ENCODE peak calls at places on chromosome X, in five cellular contexts. D, I, M, X and N are unnamed samples.

GRCh38 chrX:133859860-133860259 is 125.5 kb downstream of the GPC3 start:
- DNase-seq in D (no peak), I (no peak), M (no peak), X (no peak), N (no peak)

GRCh38 chrX:143121471-143121870 is 95.7 kb downstream of the SPANXN4 start:
- DNase-seq in D (no peak), I (no peak), M (no peak), X (no peak), N (no peak)

GRCh38 chrX:43882294-43882681 is at the start of gene MAOB:
- DNase-seq in D (peak; percentile 53), I (no peak), M (peak; percentile 50), X (peak; percentile 72), N (peak; percentile 76)

GRCh38 chrX:74371823-74372222 is 49.5 kb upstream of the SLC16A2 start:
- DNase-seq in D (no peak), I (no peak), M (no peak), X (no peak), N (no peak)

GRCh38 chrX:17077349-17077748 is 130.9 kb downstream of the REPS2 start:
- DNase-seq in D (no peak), I (no peak), M (no peak), X (no peak), N (no peak)

GRCh38 chrX:51144828-51145442 is 187.7 kb upstream of the NUDT10 start:
- DNase-seq in D (no peak), I (no peak), M (peak; percentile 45), X (no peak), N (no peak)

GRCh38 chrX:71366674-71367256 is 608 bp downstream of the TAF1 start:
- DNase-seq in D (no peak), I (no peak), M (peak; percentile 15), X (no peak), N (no peak)

GRCh38 chrX:18855919-18856644 is 127.8 kb downstream of the PHKA2 start:
- DNase-seq in D (no peak), I (no peak), M (no peak), X (no peak), N (no peak)

GRCh38 chrX:113644426-113644825 is 803.8 kb upstream of the AMOT start:
- DNase-seq in D (no peak), I (no peak), M (no peak), X (no peak), N (no peak)

GRCh38 chrX:72048515-72049455 is 82.9 kb downstream of the RTL5 start:
- DNase-seq in D (no peak), I (no peak), M (no peak), X (peak; percentile 7), N (no peak)

GRCh38 chrX:43970528-43970927 is 2.7 kb downstream of the NDP start:
- DNase-seq in D (no peak), I (no peak), M (no peak), X (no peak), N (no peak)

GRCh38 chrX:65828599-65828998 is 161.1 kb downstream of the MSN start:
- DNase-seq in D (no peak), I (no peak), M (no peak), X (no peak), N (no peak)

GRCh38 chrX:148535639-148536038 is 35.2 kb downstream of the AFF2 start:
- DNase-seq in D (no peak), I (no peak), M (no peak), X (no peak), N (no peak)

GRCh38 chrX:119503484-119503861 is 35.2 kb downstream of the SLC25A5 start:
- DNase-seq in D (no peak), I (no peak), M (peak; percentile 48), X (peak; percentile 56), N (no peak)

GRCh38 chrX:1661048-1661921 is 46.4 kb downstream of the ASMT start:
- DNase-seq in D (no peak), I (peak; percentile 33), M (no peak), X (no peak), N (no peak)

GRCh38 chrX:97835969-97836368 is 952.3 kb downstream of the RPA4 start:
- DNase-seq in D (no peak), I (no peak), M (no peak), X (no peak), N (no peak)

GRCh38 chrX:16920116-16920515 is 26.3 kb upstream of the REPS2 start:
- DNase-seq in D (no peak), I (no peak), M (no peak), X (no peak), N (no peak)

GRCh38 chrX:1941291-1941690 is 326.4 kb downstream of the ASMT start:
- DNase-seq in D (no peak), I (no peak), M (no peak), X (no peak), N (no peak)

GRCh38 chrX:148574247-148574973 is 74.0 kb downstream of the AFF2 start:
- DNase-seq in D (no peak), I (no peak), M (no peak), X (no peak), N (no peak)

GRCh38 chrX:38871129-38872029 is 70.1 kb downstream of the MID1IP1 start:
- DNase-seq in D (no peak), I (no peak), M (no peak), X (no peak), N (no peak)

GRCh38 chrX:24424948-24425347 is 40.1 kb upstream of the PDK3 start:
- DNase-seq in D (peak; percentile 72), I (no peak), M (peak; percentile 35), X (peak; percentile 93), N (peak; percentile 77)

GRCh38 chrX:142977128-142977914 is 48.4 kb upstream of the SPANXN4 start:
- DNase-seq in D (no peak), I (no peak), M (no peak), X (no peak), N (no peak)

GRCh38 chrX:78303086-78303485 is 24.3 kb downstream of the CYSLTR1 start:
- DNase-seq in D (no peak), I (no peak), M (no peak), X (no peak), N (no peak)

DNA sequence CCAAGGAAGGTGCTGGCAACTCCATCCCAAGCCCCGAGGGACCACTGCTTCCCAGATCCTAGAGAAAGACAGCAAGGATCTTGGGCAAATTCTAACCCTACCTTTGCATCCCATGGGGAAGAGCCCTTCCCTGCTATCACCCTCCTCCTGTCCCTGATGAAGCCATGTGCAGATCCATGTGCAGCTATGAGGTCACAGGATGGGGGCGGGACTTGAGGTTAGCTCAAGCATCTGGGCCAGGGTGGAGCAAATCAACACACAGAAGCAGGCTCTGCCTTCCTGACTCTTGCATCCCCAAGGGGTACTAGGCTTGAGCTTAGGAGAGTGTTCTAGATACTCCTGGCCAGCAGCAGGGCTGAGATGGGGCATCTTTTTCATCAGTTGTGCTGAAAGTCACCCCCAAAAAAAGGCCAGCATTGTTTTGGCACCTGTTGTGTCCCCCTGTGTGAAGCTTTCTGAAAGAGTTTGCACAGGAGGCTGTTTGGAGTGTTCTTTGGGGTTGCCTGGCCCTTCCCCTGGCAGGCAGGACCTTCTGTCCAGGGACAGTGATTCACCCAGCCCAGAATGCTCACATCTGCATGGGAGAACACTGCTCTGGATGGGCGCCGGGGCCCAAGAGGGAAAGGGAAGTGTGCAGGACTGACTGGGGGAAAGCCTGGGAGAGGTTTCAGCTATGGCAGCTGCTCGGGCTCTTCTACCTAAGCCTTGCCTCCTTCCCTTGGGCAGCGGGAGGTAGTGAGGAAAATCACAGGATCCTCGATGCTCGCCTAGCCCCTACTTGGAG is 50.8 kb downstream of the PRPS1 start:
- DNase-seq in D (peak; percentile 54), I (peak; percentile 39), M (peak; percentile 52), X (peak; percentile 93), N (peak; percentile 92)
- TF ChIP-seq POLR2A in D (no peak), I (no peak), M (no peak), X (no peak), N (no peak)

DNA sequence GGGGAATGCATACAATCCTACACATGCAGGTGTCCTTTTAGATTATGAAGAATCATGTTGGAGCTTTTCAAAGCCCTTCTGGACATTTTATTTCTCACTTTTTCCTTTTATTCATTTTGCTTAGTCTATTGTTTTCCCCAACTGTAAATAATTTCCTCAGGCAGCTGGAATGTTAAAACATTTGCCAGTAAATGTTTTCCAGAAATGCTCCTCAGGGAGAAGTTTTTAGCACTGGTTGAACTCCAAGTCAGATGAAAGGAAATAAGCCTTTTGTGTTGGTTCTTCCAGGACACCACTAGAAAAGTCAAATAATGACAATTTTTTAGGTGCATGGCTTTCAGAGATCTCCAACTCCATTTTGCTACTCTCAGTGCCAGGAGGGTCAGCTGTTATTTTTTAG is 128.0 kb downstream of the IL13RA2 start:
- DNase-seq in D (no peak), I (no peak), M (no peak), X (no peak), N (no peak)
- TF ChIP-seq POLR2A in D (no peak), I (no peak), M (no peak), X (no peak), N (no peak)

GRCh38 chrX:154408659-154409221 is 314 bp downstream of the DNASE1L1 start:
- DNase-seq in D (no peak), I (no peak), M (no peak), X (no peak), N (no peak)
- TF ChIP-seq POLR2A in D (no peak), I (no peak), M (no peak), X (no peak), N (no peak)

GRCh38 chrX:40108959-40109287 is 11.2 kb upstream of the BCOR start:
- DNase-seq in D (peak; percentile 82), I (no peak), M (peak; percentile 89), X (peak; percentile 93), N (no peak)
- TF ChIP-seq POLR2A in D (peak; percentile 51), I (no peak), M (peak; percentile 79), X (no peak), N (no peak)

DNA sequence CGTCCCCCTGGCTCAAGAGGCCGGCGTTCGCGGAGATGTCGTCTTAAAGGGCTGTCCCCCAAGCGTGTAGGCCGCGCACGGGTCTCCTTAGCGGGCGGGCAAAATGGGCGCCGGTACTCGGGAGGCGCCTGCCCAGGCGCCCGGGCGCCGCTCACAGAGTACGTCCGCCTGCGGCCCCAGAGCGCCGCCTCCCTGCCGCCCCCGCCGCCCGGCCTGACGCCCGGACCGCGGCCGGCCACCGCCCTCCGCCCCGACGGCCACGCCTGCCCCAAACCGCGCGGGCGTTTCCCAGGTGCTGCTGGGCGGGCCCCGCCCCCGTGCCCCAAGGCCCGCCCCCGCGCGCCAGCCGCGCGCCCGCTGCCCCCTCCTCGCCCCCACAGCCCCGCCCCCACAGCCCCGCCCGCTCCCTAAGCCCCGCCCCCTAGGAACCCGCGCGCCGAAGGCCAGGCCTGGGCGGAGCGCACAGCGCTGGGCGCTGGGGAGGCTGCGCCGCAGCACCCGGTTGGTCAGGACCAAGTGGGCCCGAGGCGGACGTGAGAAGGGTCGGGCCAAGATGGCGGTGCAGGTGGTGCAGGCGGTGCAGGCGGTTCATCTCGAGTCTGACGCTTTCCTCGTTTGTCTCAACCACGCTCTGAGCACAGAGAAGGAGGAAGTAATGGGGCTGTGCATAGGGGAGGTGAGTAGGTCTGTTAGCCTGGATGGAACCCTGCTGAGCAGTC is at the start of the genes BRCC3, CMC4 and MTCP1:
- DNase-seq in D (peak; percentile 74), I (peak; percentile 38), M (peak; percentile 86), X (peak; percentile 89), N (peak; percentile 78)
- TF ChIP-seq POLR2A in D (peak; percentile 31), I (no peak), M (peak; percentile 44), X (peak; percentile 31), N (peak; percentile 68)

GRCh38 chrX:95044331-95044730 is 1370.3 kb downstream of the FAM133A start:
- DNase-seq in D (no peak), I (no peak), M (no peak), X (no peak), N (no peak)

DNA sequence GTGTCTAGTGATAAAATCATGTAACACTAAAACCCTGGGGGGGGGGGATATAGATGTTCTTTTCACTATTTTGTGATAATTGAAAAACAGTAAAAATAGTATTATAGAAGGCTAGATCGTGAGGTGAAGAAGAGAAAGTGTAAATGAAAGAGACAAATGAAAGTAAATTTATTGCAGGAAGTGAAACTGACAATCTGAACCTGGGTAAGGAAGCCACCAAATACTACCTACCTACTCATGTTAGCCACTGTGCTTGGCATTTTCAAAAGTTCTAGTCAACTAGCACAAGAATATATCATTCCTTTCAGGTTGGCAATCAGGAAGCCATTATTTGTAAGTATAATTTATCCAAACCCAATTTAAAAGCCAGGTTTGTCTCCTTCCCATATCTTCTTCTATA is 1366.1 kb downstream of the FAM133A start:
- DNase-seq in D (no peak), I (no peak), M (no peak), X (no peak), N (no peak)
- TF ChIP-seq POLR2A in D (no peak), I (no peak), M (no peak), X (no peak), N (no peak)